ENCODE peak calls at places on chromosomes 6 and 20, in nine cellular contexts. D is psoas muscle; A is H54; T is caudate nucleus; E is CD4-positive, alpha-beta T cell; I is stimulated activated CD4-positive, alpha-beta T cell treated with anti-CD3 and anti-CD28 coated beads, Interleukin-12 subunit alpha, Interleukin-12 subunit beta, amount 100 ng/mL, for 4 hours; Q is AG09319; N is activated CD8-positive, alpha-beta memory T cell treated with anti-CD3 and anti-CD28 coated beads, Interleukin-2, amount 50 U/mL, for 4 hours; X is activated CD4-positive, alpha-beta T cell treated with anti-CD3 and anti-CD28 coated beads for 48 hours. J is an unnamed sample.

GRCh38 chr20:61977387-61977786 is 88.3 kb downstream of the TAF4 start:
- DNase-seq in I (no peak), D (no peak), X (no peak), A (no peak), N (no peak), E (no peak), Q (no peak), T (no peak), J (no peak)

GRCh38 chr6:152635949-152636674 is 1.1 kb downstream of the SYNE1 start:
- DNase-seq in X (peak), A (no peak), I (no peak), Q (no peak), N (no peak), E (no peak), D (peak), T (peak), J (peak)

GRCh38 chr6:20630617-20631448 is 96.6 kb downstream of the CDKAL1 start:
- DNase-seq in T (no peak), N (no peak), I (no peak), X (peak), A (no peak), E (no peak), D (no peak), Q (no peak), J (no peak)

GRCh38 chr20:63296411-63297299 is 3.7 kb downstream of the COL20A1 start:
- DNase-seq in Q (no peak), X (no peak), I (no peak), T (no peak), E (no peak), A (no peak), N (no peak), D (no peak), J (no peak)

GRCh38 chr6:150514806-150515362 is 84.8 kb upstream of the PLEKHG1 start:
- DNase-seq in Q (no peak), N (no peak), E (no peak), T (no peak), A (no peak), D (no peak), I (no peak), X (no peak), J (no peak)

GRCh38 chr20:64083380-64084208 is 604 bp downstream of the LKAAEAR1 start:
- DNase-seq in E (peak), D (peak), X (peak), Q (no peak), T (peak), A (no peak), N (peak), I (peak), J (peak)

GRCh38 chr6:5082487-5083306 is 2.4 kb upstream of the PPP1R3G start:
- DNase-seq in Q (peak), E (no peak), X (no peak), A (peak), I (no peak), T (no peak), N (no peak), D (peak), J (no peak)

GRCh38 chr20:40640667-40641066 is 48.4 kb downstream of the MAFB start:
- DNase-seq in D (no peak), Q (no peak), I (no peak), N (no peak), T (no peak), X (no peak), A (no peak), E (no peak), J (no peak)

GRCh38 chr6:125314019-125314581 is 12.3 kb upstream of the HDDC2 start:
- DNase-seq in D (peak), X (peak), A (no peak), Q (no peak), T (peak), E (peak), N (peak), I (peak), J (peak)

GRCh38 chr20:4112490-4113420 is 97.4 kb upstream of the RNF24 start:
- DNase-seq in X (peak), T (no peak), D (peak), E (no peak), N (no peak), I (no peak), A (no peak), Q (no peak), J (no peak)

GRCh38 chr6:73418081-73418741 is 23.6 kb downstream of the DDX43 start:
- DNase-seq in I (no peak), A (no peak), N (no peak), Q (no peak), D (no peak), E (no peak), X (no peak), T (no peak), J (no peak)

GRCh38 chr6:44735631-44735963 is 348.1 kb downstream of the CDC5L start:
- DNase-seq in N (no peak), T (no peak), X (peak), A (no peak), D (no peak), Q (no peak), E (no peak), I (no peak), J (no peak)

GRCh38 chr6:40719671-40720374 is 132.7 kb upstream of the LRFN2 start:
- DNase-seq in D (no peak), N (no peak), A (peak), X (no peak), E (no peak), I (no peak), T (no peak), Q (peak), J (peak)

GRCh38 chr20:47306095-47306494 is 50.4 kb downstream of the ZMYND8 start:
- DNase-seq in A (no peak), I (no peak), N (no peak), E (no peak), T (no peak), Q (no peak), D (no peak), X (no peak), J (no peak)

GRCh38 chr6:140193269-140193668 is 818.8 kb upstream of the CITED2 start:
- DNase-seq in I (no peak), N (no peak), D (no peak), A (no peak), X (no peak), T (no peak), Q (no peak), E (no peak), J (no peak)

GRCh38 chr20:18524646-18525045 is 16.9 kb downstream of the SEC23B start:
- DNase-seq in Q (no peak), D (no peak), N (no peak), E (no peak), I (no peak), T (no peak), A (peak), X (no peak), J (no peak)

GRCh38 chr20:1423625-1424106 is 30.8 kb upstream of the FKBP1A start:
- DNase-seq in A (no peak), I (no peak), D (no peak), N (no peak), T (no peak), X (peak), Q (no peak), E (no peak), J (no peak)

GRCh38 chr6:154926366-154926765 is 68.7 kb upstream of the TIAM2 start:
- DNase-seq in X (no peak), Q (no peak), D (no peak), T (no peak), E (no peak), N (no peak), A (no peak), I (no peak), J (no peak)